ENCODE peak calls at places on chromosomes 13 and 19, in eight cellular contexts. One of them, this sample, is unnamed.

GRCh38 chr19:54952591-54953344 is 5.4 kb upstream of the NLRP7 start:
- DNase-seq in ascending aorta: no peak
- DNase-seq in stomach: no peak
- DNase-seq in GM12865: no peak
- DNase-seq in fibroblast of lung: peak; percentile 96
- DNase-seq in cardiac fibroblast: peak; percentile 37
- DNase-seq in heart right ventricle: no peak
- DNase-seq in GM12878: no peak
- DNase-seq in this sample: peak; percentile 45

GRCh38 chr13:27012482-27013197 is 159.0 kb downstream of the USP12 start:
- DNase-seq in ascending aorta: no peak
- DNase-seq in stomach: no peak
- DNase-seq in GM12865: no peak
- DNase-seq in fibroblast of lung: peak; percentile 89
- DNase-seq in cardiac fibroblast: peak; percentile 85
- DNase-seq in heart right ventricle: no peak
- DNase-seq in GM12878: no peak
- DNase-seq in this sample: no peak

GRCh38 chr19:35559281-35559659 is 4.2 kb downstream of the ATP4A start:
- DNase-seq in ascending aorta: no peak
- DNase-seq in stomach: no peak
- DNase-seq in GM12865: peak; percentile 83
- DNase-seq in fibroblast of lung: no peak
- DNase-seq in cardiac fibroblast: no peak
- DNase-seq in heart right ventricle: no peak
- DNase-seq in GM12878: peak; percentile 46
- DNase-seq in this sample: no peak

GRCh38 chr19:32876919-32877285 is 7.3 kb upstream of the SLC7A9 start:
- DNase-seq in ascending aorta: no peak
- DNase-seq in stomach: no peak
- DNase-seq in GM12865: no peak
- DNase-seq in fibroblast of lung: peak; percentile 63
- DNase-seq in cardiac fibroblast: peak; percentile 9
- DNase-seq in heart right ventricle: no peak
- DNase-seq in GM12878: no peak
- DNase-seq in this sample: no peak

GRCh38 chr13:39341238-39341637 is 261.8 kb downstream of the LHFPL6 start:
- DNase-seq in ascending aorta: no peak
- DNase-seq in stomach: no peak
- DNase-seq in GM12865: no peak
- DNase-seq in fibroblast of lung: no peak
- DNase-seq in cardiac fibroblast: no peak
- DNase-seq in heart right ventricle: no peak
- DNase-seq in GM12878: no peak
- DNase-seq in this sample: no peak

GRCh38 chr19:33236696-33237390 is 11.2 kb upstream of the SLC7A10 start:
- DNase-seq in ascending aorta: no peak
- DNase-seq in stomach: no peak
- DNase-seq in GM12865: no peak
- DNase-seq in fibroblast of lung: no peak
- DNase-seq in cardiac fibroblast: no peak
- DNase-seq in heart right ventricle: no peak
- DNase-seq in GM12878: no peak
- DNase-seq in this sample: no peak

GRCh38 chr13:31681133-31681532 is 58.2 kb upstream of the RXFP2 start:
- DNase-seq in ascending aorta: no peak
- DNase-seq in stomach: no peak
- DNase-seq in GM12865: no peak
- DNase-seq in fibroblast of lung: no peak
- DNase-seq in cardiac fibroblast: no peak
- DNase-seq in heart right ventricle: no peak
- DNase-seq in GM12878: no peak
- DNase-seq in this sample: no peak

GRCh38 chr19:12789098-12789903 is 2.0 kb upstream of the JUNB start:
- DNase-seq in ascending aorta: no peak
- DNase-seq in stomach: no peak
- DNase-seq in GM12865: no peak
- DNase-seq in fibroblast of lung: no peak
- DNase-seq in cardiac fibroblast: peak; percentile 56
- DNase-seq in heart right ventricle: peak; percentile 37
- DNase-seq in GM12878: no peak
- DNase-seq in this sample: no peak

GRCh38 chr13:23699271-23699670 is 129.1 kb downstream of the TNFRSF19 start:
- DNase-seq in ascending aorta: no peak
- DNase-seq in stomach: no peak
- DNase-seq in GM12865: no peak
- DNase-seq in fibroblast of lung: no peak
- DNase-seq in cardiac fibroblast: no peak
- DNase-seq in heart right ventricle: no peak
- DNase-seq in GM12878: no peak
- DNase-seq in this sample: no peak

GRCh38 chr13:20136781-20137703 is 23.8 kb downstream of the GJA3 start:
- DNase-seq in ascending aorta: no peak
- DNase-seq in stomach: peak; percentile 59
- DNase-seq in GM12865: peak; percentile 48
- DNase-seq in fibroblast of lung: peak; percentile 9
- DNase-seq in cardiac fibroblast: no peak
- DNase-seq in heart right ventricle: no peak
- DNase-seq in GM12878: no peak
- DNase-seq in this sample: peak; percentile 25

GRCh38 chr19:29098863-29099481 is 114.0 kb downstream of the UQCRFS1 start:
- DNase-seq in ascending aorta: peak; percentile 80
- DNase-seq in stomach: peak; percentile 31
- DNase-seq in GM12865: no peak
- DNase-seq in fibroblast of lung: peak; percentile 11
- DNase-seq in cardiac fibroblast: peak; percentile 88
- DNase-seq in heart right ventricle: peak; percentile 34
- DNase-seq in GM12878: no peak
- DNase-seq in this sample: no peak

GRCh38 chr19:31154021-31154420 is 195.2 kb downstream of the TSHZ3 start:
- DNase-seq in ascending aorta: no peak
- DNase-seq in stomach: no peak
- DNase-seq in GM12865: no peak
- DNase-seq in fibroblast of lung: peak; percentile 72
- DNase-seq in cardiac fibroblast: peak; percentile 76
- DNase-seq in heart right ventricle: no peak
- DNase-seq in GM12878: no peak
- DNase-seq in this sample: no peak

GRCh38 chr13:61255035-61255796 is 160.4 kb downstream of the PCDH20 start:
- DNase-seq in ascending aorta: no peak
- DNase-seq in stomach: no peak
- DNase-seq in GM12865: no peak
- DNase-seq in fibroblast of lung: peak; percentile 11
- DNase-seq in cardiac fibroblast: peak; percentile 7
- DNase-seq in heart right ventricle: no peak
- DNase-seq in GM12878: no peak
- DNase-seq in this sample: peak; percentile 30

GRCh38 chr13:101019126-101019525 is 344.5 kb upstream of the TMTC4 start:
- DNase-seq in ascending aorta: no peak
- DNase-seq in stomach: no peak
- DNase-seq in GM12865: no peak
- DNase-seq in fibroblast of lung: peak; percentile 45
- DNase-seq in cardiac fibroblast: peak; percentile 2
- DNase-seq in heart right ventricle: no peak
- DNase-seq in GM12878: no peak
- DNase-seq in this sample: no peak

GRCh38 chr13:35732565-35732964 is 256.1 kb upstream of the MAB21L1 start:
- DNase-seq in ascending aorta: no peak
- DNase-seq in stomach: no peak
- DNase-seq in GM12865: no peak
- DNase-seq in fibroblast of lung: no peak
- DNase-seq in cardiac fibroblast: no peak
- DNase-seq in heart right ventricle: peak; percentile 29
- DNase-seq in GM12878: no peak
- DNase-seq in this sample: no peak

GRCh38 chr19:49921871-49922755 is 6.9 kb upstream of the ATF5 start:
- DNase-seq in ascending aorta: no peak
- DNase-seq in stomach: no peak
- DNase-seq in GM12865: no peak
- DNase-seq in fibroblast of lung: peak; percentile 60
- DNase-seq in cardiac fibroblast: peak; percentile 72
- DNase-seq in heart right ventricle: no peak
- DNase-seq in GM12878: no peak
- DNase-seq in this sample: peak; percentile 50

GRCh38 chr13:48138270-48138669 is 43.4 kb upstream of the MED4 start:
- DNase-seq in ascending aorta: no peak
- DNase-seq in stomach: no peak
- DNase-seq in GM12865: no peak
- DNase-seq in fibroblast of lung: no peak
- DNase-seq in cardiac fibroblast: no peak
- DNase-seq in heart right ventricle: no peak
- DNase-seq in GM12878: no peak
- DNase-seq in this sample: no peak

GRCh38 chr19:3785938-3786824 is at the start of gene MATK:
- DNase-seq in ascending aorta: no peak
- DNase-seq in stomach: no peak
- DNase-seq in GM12865: no peak
- DNase-seq in fibroblast of lung: no peak
- DNase-seq in cardiac fibroblast: no peak
- DNase-seq in heart right ventricle: no peak
- DNase-seq in GM12878: no peak
- DNase-seq in this sample: no peak

GRCh38 chr19:21587117-21587461 is 81.7 kb downstream of the ZNF429 start:
- DNase-seq in ascending aorta: no peak
- DNase-seq in stomach: no peak
- DNase-seq in GM12865: no peak
- DNase-seq in fibroblast of lung: no peak
- DNase-seq in cardiac fibroblast: no peak
- DNase-seq in heart right ventricle: peak; percentile 24
- DNase-seq in GM12878: no peak
- DNase-seq in this sample: no peak

GRCh38 chr13:28618595-28618994 is 40.3 kb upstream of the POMP start:
- DNase-seq in ascending aorta: no peak
- DNase-seq in stomach: no peak
- DNase-seq in GM12865: no peak
- DNase-seq in fibroblast of lung: no peak
- DNase-seq in cardiac fibroblast: no peak
- DNase-seq in heart right ventricle: no peak
- DNase-seq in GM12878: no peak
- DNase-seq in this sample: no peak
- TF ChIP-seq CTCF in ascending aorta: no peak
- TF ChIP-seq CTCF in stomach: no peak
- TF ChIP-seq CTCF in GM12865: no peak
- TF ChIP-seq CTCF in fibroblast of lung: no peak
- TF ChIP-seq CTCF in cardiac fibroblast: no peak
- TF ChIP-seq CTCF in heart right ventricle: no peak
- TF ChIP-seq CTCF in GM12878: no peak
- TF ChIP-seq CTCF in this sample: no peak

DNA sequence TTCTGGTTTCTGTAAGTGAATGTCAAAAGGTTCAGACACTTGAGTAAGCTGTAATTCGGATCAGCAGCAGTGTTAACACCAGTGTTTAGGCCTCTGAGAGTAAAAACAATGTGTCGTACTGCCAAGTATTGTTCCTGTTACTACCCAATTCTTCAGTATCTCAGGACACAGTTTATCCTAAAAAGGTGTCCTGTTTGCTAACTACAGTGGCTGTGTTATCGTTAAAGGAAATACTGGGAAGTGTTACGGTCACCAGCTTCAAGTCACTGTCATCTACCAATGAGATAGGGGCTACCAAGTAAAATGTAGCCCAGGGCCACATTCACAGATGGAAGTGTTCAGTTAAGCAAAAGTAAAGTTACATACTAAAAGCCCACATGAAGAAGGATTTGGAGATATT is 2.3 kb upstream of the UPF3A start:
- DNase-seq in ascending aorta: no peak
- DNase-seq in stomach: no peak
- DNase-seq in GM12865: no peak
- DNase-seq in fibroblast of lung: no peak
- DNase-seq in cardiac fibroblast: no peak
- DNase-seq in heart right ventricle: no peak
- DNase-seq in GM12878: no peak
- DNase-seq in this sample: no peak
- H3K4me3 ChIP-seq in ascending aorta: no peak overlapping the region
- H3K4me3 ChIP-seq in stomach: no peak overlapping the region
- H3K4me3 ChIP-seq in GM12865: no peak overlapping the region
- H3K4me3 ChIP-seq in fibroblast of lung: no peak overlapping the region
- H3K4me3 ChIP-seq in cardiac fibroblast: no peak overlapping the region
- H3K4me3 ChIP-seq in heart right ventricle: no peak overlapping the region
- H3K4me3 ChIP-seq in GM12878: no peak overlapping the region
- H3K4me3 ChIP-seq in this sample: no peak overlapping the region

DNA sequence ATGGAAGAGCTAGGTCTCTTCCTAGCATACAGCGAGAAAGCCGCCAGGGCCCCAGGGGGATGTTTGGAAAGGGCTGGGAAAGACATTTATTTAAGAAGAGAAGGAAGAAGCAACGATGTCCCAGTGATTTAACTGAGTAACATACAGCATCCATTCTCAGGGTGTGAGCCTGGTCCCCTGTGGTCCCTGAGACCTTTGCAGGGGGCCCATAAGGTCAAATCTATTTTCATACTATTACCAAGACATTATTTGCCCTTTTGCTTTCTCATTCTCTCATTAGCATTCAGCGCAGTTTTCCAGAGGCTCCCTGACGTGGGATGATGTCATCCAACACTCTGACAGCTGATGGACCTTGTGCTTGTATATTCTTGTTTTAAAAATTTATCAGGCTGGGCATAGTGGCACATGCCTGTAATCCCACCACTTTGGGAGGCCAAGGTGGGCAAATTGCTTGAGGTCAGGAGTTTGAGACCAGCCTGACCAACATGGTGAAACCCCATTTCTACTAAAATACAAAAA is 18.3 kb upstream of the HNRNPUL1 start:
- DNase-seq in ascending aorta: no peak
- DNase-seq in stomach: no peak
- DNase-seq in GM12865: no peak
- DNase-seq in fibroblast of lung: no peak
- DNase-seq in cardiac fibroblast: no peak
- DNase-seq in heart right ventricle: no peak
- DNase-seq in GM12878: no peak
- DNase-seq in this sample: no peak
- TF ChIP-seq CTCF in ascending aorta: no peak
- TF ChIP-seq CTCF in stomach: no peak
- TF ChIP-seq CTCF in GM12865: no peak
- TF ChIP-seq CTCF in fibroblast of lung: no peak
- TF ChIP-seq CTCF in cardiac fibroblast: no peak
- TF ChIP-seq CTCF in heart right ventricle: no peak
- TF ChIP-seq CTCF in GM12878: no peak
- TF ChIP-seq CTCF in this sample: no peak

GRCh38 chr19:10007811-10008211 is 2.5 kb downstream of the COL5A3 start:
- DNase-seq in ascending aorta: no peak
- DNase-seq in stomach: no peak
- DNase-seq in GM12865: no peak
- DNase-seq in fibroblast of lung: peak; percentile 47
- DNase-seq in cardiac fibroblast: peak; percentile 86
- DNase-seq in heart right ventricle: peak; percentile 69
- DNase-seq in GM12878: no peak
- DNase-seq in this sample: peak; percentile 61

GRCh38 chr19:10010247-10010691 is at the start of gene COL5A3:
- DNase-seq in ascending aorta: no peak
- DNase-seq in stomach: peak; percentile 27
- DNase-seq in GM12865: no peak
- DNase-seq in fibroblast of lung: no peak
- DNase-seq in cardiac fibroblast: peak; percentile 74
- DNase-seq in heart right ventricle: peak; percentile 69
- DNase-seq in GM12878: no peak
- DNase-seq in this sample: peak; percentile 72

GRCh38 chr19:10010939-10011338 is 635 bp upstream of the COL5A3 start:
- DNase-seq in ascending aorta: no peak
- DNase-seq in stomach: no peak
- DNase-seq in GM12865: no peak
- DNase-seq in fibroblast of lung: no peak
- DNase-seq in cardiac fibroblast: no peak
- DNase-seq in heart right ventricle: no peak
- DNase-seq in GM12878: no peak
- DNase-seq in this sample: no peak

GRCh38 chr19:10009269-10009665 is 1.0 kb downstream of the COL5A3 start:
- DNase-seq in ascending aorta: peak; percentile 80
- DNase-seq in stomach: peak; percentile 28
- DNase-seq in GM12865: no peak
- DNase-seq in fibroblast of lung: peak; percentile 70
- DNase-seq in cardiac fibroblast: peak; percentile 93
- DNase-seq in heart right ventricle: peak; percentile 84
- DNase-seq in GM12878: no peak
- DNase-seq in this sample: peak; percentile 91

GRCh38 chr19:10009714-10010224 is 535 bp downstream of the COL5A3 start:
- DNase-seq in ascending aorta: no peak
- DNase-seq in stomach: no peak
- DNase-seq in GM12865: no peak
- DNase-seq in fibroblast of lung: no peak
- DNase-seq in cardiac fibroblast: peak; percentile 29
- DNase-seq in heart right ventricle: no peak
- DNase-seq in GM12878: no peak
- DNase-seq in this sample: no peak
- H3K4me3 ChIP-seq in ascending aorta: peak overlapping the region; percentile 47
- H3K4me3 ChIP-seq in stomach: peak overlapping the region; percentile 41
- H3K4me3 ChIP-seq in GM12865: no peak overlapping the region
- H3K4me3 ChIP-seq in fibroblast of lung: peak overlapping the region; percentile 64
- H3K4me3 ChIP-seq in cardiac fibroblast: peak overlapping the region; percentile 38
- H3K4me3 ChIP-seq in heart right ventricle: peak overlapping the region; percentile 60
- H3K4me3 ChIP-seq in GM12878: no peak overlapping the region
- H3K4me3 ChIP-seq in this sample: no peak overlapping the region

This sample was measured in cardiac muscle cell.